ENCODE peak calls at places on chromosome 21, in six cellular contexts. R is cardiac fibroblast, B is GM12865, J is kidney epithelial cell, A is sigmoid colon, S is IMR-90. X is an unnamed sample.

GRCh38 chr21:23968722-23969647 is 1638.3 kb downstream of the MRPL39 start:
- DNase-seq in R (peak; percentile 36), B (peak; percentile 74), J (no peak), A (no peak), S (peak; percentile 26), X (no peak)

GRCh38 chr21:40754466-40754865 is 92.5 kb downstream of the DSCAM start:
- DNase-seq in R (no peak), B (no peak), J (no peak), A (no peak), S (no peak), X (no peak)

GRCh38 chr21:28257276-28257675 is 735.4 kb downstream of the LTN1 start:
- DNase-seq in R (peak; percentile 63), B (no peak), J (no peak), A (no peak), S (no peak), X (no peak)

GRCh38 chr21:39251326-39251725 is 62.1 kb downstream of the BRWD1 start:
- DNase-seq in R (peak; percentile 12), B (no peak), J (no peak), A (no peak), S (peak; percentile 24), X (no peak)

GRCh38 chr21:14115646-14116045 is 95.1 kb downstream of the LIPI start:
- DNase-seq in R (no peak), B (no peak), J (no peak), A (no peak), S (no peak), X (no peak)

GRCh38 chr21:14533555-14534400 is 12.3 kb downstream of the SAMSN1 start:
- DNase-seq in R (peak; percentile 91), B (peak; percentile 58), J (peak; percentile 38), A (no peak), S (no peak), X (no peak)

GRCh38 chr21:19993186-19993711 is 1005.0 kb upstream of the NCAM2 start:
- DNase-seq in R (no peak), B (no peak), J (no peak), A (no peak), S (no peak), X (no peak)

GRCh38 chr21:39847877-39848276 is 19.4 kb upstream of the PCP4 start:
- DNase-seq in R (no peak), B (no peak), J (no peak), A (no peak), S (no peak), X (no peak)

GRCh38 chr21:34882719-34883131 is 166.4 kb downstream of the RUNX1 start:
- DNase-seq in R (no peak), B (peak; percentile 27), J (no peak), A (no peak), S (no peak), X (no peak)

GRCh38 chr21:34881894-34882371 is 167.2 kb downstream of the RUNX1 start:
- DNase-seq in R (peak; percentile 93), B (no peak), J (no peak), A (no peak), S (peak; percentile 92), X (no peak)

GRCh38 chr21:34883501-34884271 is 165.4 kb downstream of the RUNX1 start:
- DNase-seq in R (no peak), B (no peak), J (no peak), A (no peak), S (no peak), X (no peak)

GRCh38 chr21:34880401-34880800 is 168.7 kb downstream of the RUNX1 start:
- DNase-seq in R (no peak), B (no peak), J (no peak), A (no peak), S (no peak), X (no peak)

DNA sequence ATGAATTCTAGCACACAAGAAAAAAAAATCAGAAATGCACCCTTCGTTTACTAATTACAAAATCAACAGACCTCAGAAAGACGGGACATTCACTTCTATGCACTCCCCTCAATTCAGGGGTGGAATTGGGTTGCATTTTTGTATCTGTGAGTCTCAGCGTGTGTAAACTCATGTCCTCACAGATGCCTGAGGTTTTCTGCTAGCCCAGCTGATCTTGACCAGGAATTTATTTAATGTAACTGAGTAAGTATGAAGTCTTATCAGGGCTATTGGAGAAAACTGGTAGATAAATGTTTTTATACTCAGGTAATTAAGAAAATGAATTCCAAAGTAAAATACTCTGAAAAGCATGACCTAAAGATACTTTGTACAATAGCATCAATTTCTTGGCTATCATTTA is 167.7 kb downstream of the RUNX1 start:
- DNase-seq in R (peak; percentile 75), B (no peak), J (no peak), A (no peak), S (peak; percentile 84), X (no peak)
- H3K4me3 ChIP-seq in R (no peak overlapping the region), B (no peak overlapping the region), J (no peak overlapping the region), A (no peak overlapping the region), S (peak overlapping the region; percentile 28), X (peak overlapping the region; percentile 2)

GRCh38 chr21:26501622-26502021 is 71.5 kb downstream of the CYYR1 start:
- DNase-seq in R (no peak), B (no peak), J (no peak), A (no peak), S (no peak), X (no peak)

GRCh38 chr21:26495283-26495849 is 77.7 kb downstream of the CYYR1 start:
- DNase-seq in R (no peak), B (no peak), J (no peak), A (no peak), S (no peak), X (no peak)

GRCh38 chr21:26499475-26499874 is 73.6 kb downstream of the CYYR1 start:
- DNase-seq in R (no peak), B (no peak), J (no peak), A (no peak), S (no peak), X (no peak)
- TF ChIP-seq CTCF in R (no peak), B (no peak), J (no peak), A (no peak), S (no peak), X (no peak)

DNA sequence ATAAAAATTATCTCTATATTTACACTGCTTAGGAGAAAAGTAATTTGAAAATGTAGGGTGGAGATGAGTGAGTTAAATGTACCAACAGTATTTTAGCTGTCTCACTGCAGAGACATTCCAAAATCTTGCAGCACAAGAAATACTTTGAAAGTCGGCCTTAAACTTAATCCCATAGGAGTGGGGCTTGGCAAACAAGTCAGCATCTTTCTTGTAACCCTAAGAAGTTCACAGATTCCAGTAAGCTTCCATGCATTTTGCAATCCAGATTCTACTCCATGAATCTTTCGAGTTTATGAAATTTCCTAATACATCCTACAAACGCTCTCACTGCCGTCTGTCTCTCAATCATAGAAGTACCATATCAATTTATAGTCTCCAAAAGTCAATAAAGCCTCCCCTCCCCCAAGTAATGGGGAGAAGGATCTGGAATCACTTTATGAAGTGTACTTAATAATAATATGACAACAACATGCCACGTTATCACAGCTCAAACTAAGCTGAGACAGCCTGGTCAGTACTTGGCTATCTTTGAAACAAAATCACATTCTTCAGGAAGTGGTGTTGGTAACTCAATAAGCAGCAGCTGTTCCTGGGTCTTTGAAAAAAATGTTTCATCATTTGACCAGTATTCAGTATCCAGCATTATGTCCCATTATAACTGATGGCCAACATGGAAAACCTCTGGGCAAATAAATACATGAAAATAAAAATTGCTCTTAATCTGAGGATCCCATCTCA is 317.4 kb upstream of the RUNX1 start:
- DNase-seq in R (peak; percentile 83), B (no peak), J (no peak), A (peak; percentile 72), S (peak; percentile 54), X (no peak)
- H3K4me3 ChIP-seq in R (no peak overlapping the region), B (no peak overlapping the region), J (no peak overlapping the region), A (no peak overlapping the region), S (no peak overlapping the region), X (no peak overlapping the region)

DNA sequence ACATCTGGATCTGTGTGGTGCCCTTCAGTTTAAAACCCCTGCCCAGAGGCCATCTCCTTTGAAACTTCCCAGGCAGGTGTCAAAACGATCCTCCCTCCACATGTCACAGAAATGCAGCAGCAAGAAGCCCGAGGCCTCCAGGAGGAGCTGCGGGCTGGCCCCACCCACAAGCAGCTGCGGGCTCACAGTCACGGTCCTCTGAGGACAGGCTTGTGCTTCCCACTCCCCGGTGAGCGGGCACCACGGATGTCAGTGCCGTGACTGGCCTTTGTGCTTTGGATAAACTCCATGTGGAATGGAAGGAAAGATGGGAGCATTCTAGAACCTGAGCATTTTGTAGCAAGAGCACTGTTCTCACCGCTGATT is 65.8 kb downstream of the SIK1 start:
- DNase-seq in R (peak; percentile 59), B (peak; percentile 81), J (no peak), A (no peak), S (peak; percentile 63), X (no peak)
- TF ChIP-seq CTCF in R (peak; percentile 17), B (no peak), J (peak; percentile 2), A (no peak), S (no peak), X (no peak)

DNA sequence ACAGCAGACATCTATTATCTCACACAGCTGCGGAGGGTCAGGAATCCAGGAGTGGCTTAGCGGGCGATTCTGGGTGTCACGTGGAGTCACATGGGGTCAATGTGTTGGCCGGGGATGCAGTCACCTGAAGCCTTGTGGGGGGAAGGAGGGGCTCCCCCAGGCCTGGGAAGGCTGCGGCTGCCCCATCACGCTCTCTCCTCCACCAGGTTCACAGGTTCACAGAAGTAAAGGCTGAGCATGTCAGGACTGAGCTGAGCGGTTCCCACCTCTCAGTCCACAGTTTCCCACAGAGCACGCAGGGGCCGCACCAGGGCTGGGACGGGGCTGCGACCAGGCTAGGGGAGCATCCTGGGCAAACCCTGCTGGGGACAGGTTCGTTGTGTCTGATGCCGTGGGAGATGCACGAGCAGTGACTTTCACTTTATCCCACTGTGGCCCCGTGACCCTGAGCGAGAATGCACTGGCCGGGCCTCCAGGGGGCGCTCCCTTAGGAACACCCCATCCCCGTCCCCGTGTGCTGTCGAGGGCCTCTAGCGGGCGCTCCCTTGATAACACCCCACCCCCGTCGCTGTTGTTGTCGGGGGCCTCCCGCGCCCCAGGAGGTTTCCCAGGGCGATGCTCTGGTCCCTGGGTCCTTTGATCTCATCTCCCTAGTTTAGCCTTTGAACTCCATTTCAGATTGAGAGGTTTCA is 73.2 kb upstream of the TRAPPC10 start:
- DNase-seq in R (peak; percentile 72), B (peak; percentile 93), J (no peak), A (peak; percentile 87), S (peak; percentile 59), X (no peak)
- H3K4me3 ChIP-seq in R (peak overlapping the region; percentile 35), B (peak overlapping the region; percentile 62), J (peak overlapping the region; percentile 3), A (peak overlapping the region; percentile 31), S (peak overlapping the region; percentile 25), X (peak overlapping the region; percentile 62)

GRCh38 chr21:42833439-42833815 is 45.9 kb downstream of the WDR4 start:
- DNase-seq in R (no peak), B (peak; percentile 77), J (no peak), A (no peak), S (peak; percentile 5), X (peak; percentile 62)
- TF ChIP-seq CTCF in R (no peak), B (peak; percentile 44), J (peak; percentile 33), A (no peak), S (peak; percentile 12), X (no peak)

GRCh38 chr21:25934771-25935224 is 200.0 kb downstream of the GABPA start:
- DNase-seq in R (peak; percentile 99), B (peak; percentile 69), J (peak; percentile 76), A (peak; percentile 92), S (peak; percentile 99), X (peak; percentile 82)
- H3K4me3 ChIP-seq in R (no peak overlapping the region), B (no peak overlapping the region), J (no peak overlapping the region), A (no peak overlapping the region), S (no peak overlapping the region), X (no peak overlapping the region)

X was measured in coronary artery.